ENCODE peak calls at places on chromosomes 16 and 17, in six cellular contexts. One of them, this sample, is unnamed.

GRCh38 chr17:43169561-43170139 is 1.4 kb upstream of the NBR1 start:
- DNase-seq in mammary epithelial cell: no peak
- DNase-seq in tibial artery: peak
- DNase-seq in A549: peak
- DNase-seq in ovary: peak
- DNase-seq in left ventricle myocardium inferior: peak
- DNase-seq in this sample: peak

GRCh38 chr16:87383522-87384161 is at the start of gene FBXO31:
- DNase-seq in mammary epithelial cell: peak
- DNase-seq in tibial artery: peak
- DNase-seq in A549: peak
- DNase-seq in ovary: peak
- DNase-seq in left ventricle myocardium inferior: peak
- DNase-seq in this sample: no peak

GRCh38 chr17:79152636-79153035 is 78.0 kb downstream of the ENGASE start:
- DNase-seq in mammary epithelial cell: no peak
- DNase-seq in tibial artery: no peak
- DNase-seq in A549: no peak
- DNase-seq in ovary: no peak
- DNase-seq in left ventricle myocardium inferior: no peak
- DNase-seq in this sample: no peak

GRCh38 chr17:36951390-36951789 is 2.6 kb downstream of the AATF start:
- DNase-seq in mammary epithelial cell: no peak
- DNase-seq in tibial artery: no peak
- DNase-seq in A549: no peak
- DNase-seq in ovary: no peak
- DNase-seq in left ventricle myocardium inferior: no peak
- DNase-seq in this sample: no peak

GRCh38 chr16:4309833-4310266 is 6.0 kb upstream of the GLIS2 start:
- DNase-seq in mammary epithelial cell: no peak
- DNase-seq in tibial artery: peak
- DNase-seq in A549: peak
- DNase-seq in ovary: no peak
- DNase-seq in left ventricle myocardium inferior: peak
- DNase-seq in this sample: no peak

GRCh38 chr17:44385287-44386181 is 3.9 kb downstream of the ITGA2B start:
- DNase-seq in mammary epithelial cell: peak
- DNase-seq in tibial artery: peak
- DNase-seq in A549: peak
- DNase-seq in ovary: peak
- DNase-seq in left ventricle myocardium inferior: peak
- DNase-seq in this sample: peak

GRCh38 chr17:4304417-4305027 is 40.7 kb upstream of the ANKFY1 start:
- DNase-seq in mammary epithelial cell: peak
- DNase-seq in tibial artery: no peak
- DNase-seq in A549: peak
- DNase-seq in ovary: no peak
- DNase-seq in left ventricle myocardium inferior: no peak
- DNase-seq in this sample: no peak

GRCh38 chr16:8936421-8936820 is 27.3 kb downstream of the USP7 start:
- DNase-seq in mammary epithelial cell: peak
- DNase-seq in tibial artery: no peak
- DNase-seq in A549: peak
- DNase-seq in ovary: no peak
- DNase-seq in left ventricle myocardium inferior: no peak
- DNase-seq in this sample: no peak

GRCh38 chr17:31882571-31882970 is 18.9 kb downstream of the UTP6 start:
- DNase-seq in mammary epithelial cell: no peak
- DNase-seq in tibial artery: peak
- DNase-seq in A549: no peak
- DNase-seq in ovary: no peak
- DNase-seq in left ventricle myocardium inferior: no peak
- DNase-seq in this sample: no peak

GRCh38 chr17:58332720-58333395 is 4.3 kb upstream of the TSPOAP1 start:
- DNase-seq in mammary epithelial cell: no peak
- DNase-seq in tibial artery: no peak
- DNase-seq in A549: no peak
- DNase-seq in ovary: peak
- DNase-seq in left ventricle myocardium inferior: peak
- DNase-seq in this sample: no peak

GRCh38 chr16:72722552-72722951 is 325.4 kb downstream of the ZFHX3 start:
- DNase-seq in mammary epithelial cell: no peak
- DNase-seq in tibial artery: no peak
- DNase-seq in A549: no peak
- DNase-seq in ovary: no peak
- DNase-seq in left ventricle myocardium inferior: no peak
- DNase-seq in this sample: no peak

GRCh38 chr16:25693621-25694020 is 1.9 kb downstream of the HS3ST4 start:
- DNase-seq in mammary epithelial cell: no peak
- DNase-seq in tibial artery: no peak
- DNase-seq in A549: no peak
- DNase-seq in ovary: no peak
- DNase-seq in left ventricle myocardium inferior: no peak
- DNase-seq in this sample: no peak
- H3K4me3 ChIP-seq in mammary epithelial cell: no peak
- H3K4me3 ChIP-seq in tibial artery: no peak
- H3K4me3 ChIP-seq in A549: no peak
- H3K4me3 ChIP-seq in ovary: no peak
- H3K4me3 ChIP-seq in left ventricle myocardium inferior: no peak
- H3K4me3 ChIP-seq in this sample: no peak

DNA sequence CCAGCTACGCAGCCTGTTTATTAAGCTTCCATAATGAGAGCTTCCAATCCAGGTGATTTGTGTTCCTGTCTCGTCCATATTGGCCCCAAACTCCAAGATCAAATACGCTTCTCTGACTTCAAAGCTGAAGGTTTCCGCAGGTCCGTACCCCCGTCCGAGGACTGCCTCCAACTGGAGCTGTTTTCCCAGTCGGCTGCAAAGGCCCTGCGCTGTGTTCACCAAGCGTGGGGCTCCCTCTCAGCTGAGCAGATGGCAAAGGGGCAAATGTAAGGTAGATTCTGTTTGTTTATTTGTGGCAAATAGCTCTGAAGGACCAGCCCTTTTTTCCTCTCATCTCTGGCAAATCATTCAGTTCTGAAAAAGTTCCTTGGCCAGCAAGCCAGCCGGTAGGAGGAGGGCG is 35.3 kb downstream of the NXN start:
- DNase-seq in mammary epithelial cell: no peak
- DNase-seq in tibial artery: no peak
- DNase-seq in A549: no peak
- DNase-seq in ovary: no peak
- DNase-seq in left ventricle myocardium inferior: no peak
- DNase-seq in this sample: no peak
- TF ChIP-seq CTCF in mammary epithelial cell: no peak
- TF ChIP-seq CTCF in tibial artery: no peak
- TF ChIP-seq CTCF in A549: no peak
- TF ChIP-seq CTCF in ovary: no peak
- TF ChIP-seq CTCF in left ventricle myocardium inferior: no peak
- TF ChIP-seq CTCF in this sample: no peak

GRCh38 chr17:17119106-17119505 is 76.8 kb downstream of the MPRIP start:
- DNase-seq in mammary epithelial cell: no peak
- DNase-seq in tibial artery: no peak
- DNase-seq in A549: no peak
- DNase-seq in ovary: no peak
- DNase-seq in left ventricle myocardium inferior: peak
- DNase-seq in this sample: no peak
- H3K4me3 ChIP-seq in mammary epithelial cell: no peak
- H3K4me3 ChIP-seq in tibial artery: no peak
- H3K4me3 ChIP-seq in A549: no peak
- H3K4me3 ChIP-seq in ovary: no peak
- H3K4me3 ChIP-seq in left ventricle myocardium inferior: no peak
- H3K4me3 ChIP-seq in this sample: no peak

GRCh38 chr17:73423159-73423715 is 111.4 kb upstream of the CDC42EP4 start:
- DNase-seq in mammary epithelial cell: no peak
- DNase-seq in tibial artery: no peak
- DNase-seq in A549: no peak
- DNase-seq in ovary: no peak
- DNase-seq in left ventricle myocardium inferior: no peak
- DNase-seq in this sample: no peak

GRCh38 chr17:73419896-73420295 is 108.1 kb upstream of the CDC42EP4 start:
- DNase-seq in mammary epithelial cell: no peak
- DNase-seq in tibial artery: no peak
- DNase-seq in A549: no peak
- DNase-seq in ovary: no peak
- DNase-seq in left ventricle myocardium inferior: no peak
- DNase-seq in this sample: no peak

GRCh38 chr17:73422121-73422520 is 110.3 kb upstream of the CDC42EP4 start:
- DNase-seq in mammary epithelial cell: no peak
- DNase-seq in tibial artery: no peak
- DNase-seq in A549: no peak
- DNase-seq in ovary: no peak
- DNase-seq in left ventricle myocardium inferior: no peak
- DNase-seq in this sample: no peak

GRCh38 chr17:73419051-73419450 is 107.2 kb upstream of the CDC42EP4 start:
- DNase-seq in mammary epithelial cell: no peak
- DNase-seq in tibial artery: no peak
- DNase-seq in A549: no peak
- DNase-seq in ovary: no peak
- DNase-seq in left ventricle myocardium inferior: no peak
- DNase-seq in this sample: no peak

DNA sequence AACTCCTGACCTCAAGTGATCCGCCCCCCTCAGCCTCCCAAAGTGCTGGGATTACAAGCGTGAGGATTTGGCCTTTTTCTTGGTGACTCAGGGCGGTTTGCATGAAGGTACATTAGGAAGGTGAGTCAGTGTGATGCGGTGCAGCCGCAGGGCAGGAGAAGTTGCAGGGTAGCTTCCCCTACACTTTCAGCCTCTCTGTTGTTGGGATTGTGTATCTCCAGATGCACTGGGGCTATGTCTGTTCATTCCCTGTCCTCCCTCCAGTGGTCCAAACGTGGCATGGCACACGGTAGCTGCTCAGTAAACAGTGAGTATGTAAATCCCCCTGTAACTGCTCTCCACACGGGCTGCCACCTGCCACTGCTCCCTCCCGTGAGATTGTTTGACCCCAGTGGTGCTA is 109.1 kb upstream of the CDC42EP4 start:
- DNase-seq in mammary epithelial cell: peak
- DNase-seq in tibial artery: no peak
- DNase-seq in A549: peak
- DNase-seq in ovary: no peak
- DNase-seq in left ventricle myocardium inferior: no peak
- DNase-seq in this sample: no peak
- TF ChIP-seq CTCF in mammary epithelial cell: peak
- TF ChIP-seq CTCF in tibial artery: no peak
- TF ChIP-seq CTCF in A549: peak
- TF ChIP-seq CTCF in ovary: no peak
- TF ChIP-seq CTCF in left ventricle myocardium inferior: no peak
- TF ChIP-seq CTCF in this sample: no peak

DNA sequence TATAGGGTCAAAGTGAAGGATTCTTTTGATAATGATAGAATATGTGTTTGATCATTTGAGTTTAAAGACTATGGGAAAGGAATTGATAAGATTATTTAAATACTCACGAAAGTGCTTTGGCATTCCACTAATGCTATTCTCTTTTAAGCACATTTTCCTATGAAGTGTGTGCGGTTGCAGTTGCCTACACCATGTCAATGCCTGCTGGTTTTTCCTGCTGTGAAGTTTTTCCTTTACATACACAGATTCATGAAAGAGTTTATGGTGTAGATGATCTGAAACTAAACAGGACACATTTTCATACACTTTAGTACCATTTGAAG is 78.7 kb downstream of the VMP1 start:
- DNase-seq in mammary epithelial cell: no peak
- DNase-seq in tibial artery: no peak
- DNase-seq in A549: no peak
- DNase-seq in ovary: no peak
- DNase-seq in left ventricle myocardium inferior: no peak
- DNase-seq in this sample: no peak
- H3K4me3 ChIP-seq in mammary epithelial cell: peak
- H3K4me3 ChIP-seq in tibial artery: peak
- H3K4me3 ChIP-seq in A549: no peak
- H3K4me3 ChIP-seq in ovary: no peak
- H3K4me3 ChIP-seq in left ventricle myocardium inferior: peak
- H3K4me3 ChIP-seq in this sample: no peak

This sample was measured in LNCaP clone FGC.